ENCODE peak calls at places on chromosomes 7 and 10, in five cellular contexts. F, S, H, P and A are unnamed samples.
A peak's percentile ranks its signal among the peaks of the same experiment; 100 is the strongest.

GRCh38 chr7:3670898-3671297 is 369.8 kb downstream of the SDK1 start:
- DNase-seq in F (no peak), S (no peak), H (no peak), P (no peak), A (no peak)

GRCh38 chr7:665751-666453 is 60.6 kb upstream of the DNAAF5 start:
- DNase-seq in F (no peak), S (peak; percentile 46), H (no peak), P (no peak), A (no peak)

GRCh38 chr7:148927141-148927540 is 43.0 kb upstream of the EZH2 start:
- DNase-seq in F (no peak), S (no peak), H (no peak), P (no peak), A (no peak)

GRCh38 chr10:24318517-24318916 is 109.6 kb downstream of the KIAA1217 start:
- DNase-seq in F (no peak), S (no peak), H (no peak), P (no peak), A (no peak)

GRCh38 chr7:44280636-44280992 is 44.8 kb downstream of the CAMK2B start:
- DNase-seq in F (no peak), S (no peak), H (no peak), P (no peak), A (no peak)

GRCh38 chr10:129277080-129277479 is 190.0 kb upstream of the MGMT start:
- DNase-seq in F (no peak), S (no peak), H (no peak), P (no peak), A (no peak)

GRCh38 chr7:49479936-49480544 is 293.4 kb upstream of the VWC2 start:
- DNase-seq in F (no peak), S (no peak), H (no peak), P (no peak), A (no peak)

GRCh38 chr7:155463114-155463811 is 5.3 kb downstream of the EN2 start:
- DNase-seq in F (no peak), S (no peak), H (no peak), P (no peak), A (no peak)

GRCh38 chr10:8418631-8419030 is 364.1 kb downstream of the GATA3 start:
- DNase-seq in F (no peak), S (no peak), H (peak; percentile 84), P (no peak), A (no peak)

GRCh38 chr10:86955501-86956194 is 1.8 kb downstream of the MMRN2 start:
- DNase-seq in F (no peak), S (peak; percentile 68), H (no peak), P (no peak), A (no peak)

GRCh38 chr7:77326131-77326530 is 90.0 kb downstream of the GSAP start:
- DNase-seq in F (no peak), S (no peak), H (no peak), P (no peak), A (peak; percentile 44)

GRCh38 chr10:69428138-69428537 is 11.4 kb upstream of the TACR2 start:
- DNase-seq in F (no peak), S (no peak), H (no peak), P (no peak), A (no peak)